ENCODE peak calls at places on chromosome 15, in eight cellular contexts. M is AG08395; E is activated CD4-positive, alpha-beta T cell treated with anti-CD3 and anti-CD28 coated beads, Interleukin-2, amount 50 U/mL, for 1 hour; W is hepatocyte; V is activated naive CD4-positive, alpha-beta T cell treated with anti-CD3 and anti-CD28 coated beads, Interleukin-2, amount 50 U/mL, for 72 hours; Y is Jurkat, Clone E6-1; H is left ventricle myocardium superior; B is activated T-helper 1 cell treated with anti-CD3 and anti-CD28 coated beads, Interleukin-12 subunit alpha, Interleukin-12 subunit beta, Interleukin-2, Interleukin-4 antibody, amounts not matched to agents 30 ng/mL and 10 ng/mL and 1 ng/mL, durations not matched to agents 14 hours and 24 hours and 36 hours. N is an unnamed sample.

GRCh38 chr15:67732994-67733393 is 92.3 kb upstream of the SKOR1 start:
- DNase-seq in B (no peak), Y (no peak), E (no peak), M (no peak), H (no peak), W (no peak), V (no peak), N (no peak)

GRCh38 chr15:98151098-98151497 is 190.6 kb downstream of the ARRDC4 start:
- DNase-seq in W (no peak), M (no peak), E (no peak), Y (no peak), H (no peak), B (no peak), V (no peak), N (no peak)

GRCh38 chr15:56815247-56815646 is 81.9 kb upstream of the ZNF280D start:
- DNase-seq in H (peak; percentile 36), W (no peak), V (no peak), M (no peak), Y (no peak), B (no peak), E (no peak), N (no peak)

GRCh38 chr15:45139770-45140169 is 10.0 kb downstream of the DUOX1 start:
- DNase-seq in V (no peak), M (no peak), Y (no peak), H (no peak), W (no peak), E (no peak), B (no peak), N (no peak)

GRCh38 chr15:60038111-60038521 is 34.0 kb downstream of the FOXB1 start:
- DNase-seq in W (peak; percentile 18), M (no peak), B (no peak), Y (no peak), V (no peak), E (no peak), H (no peak), N (no peak)

GRCh38 chr15:40058476-40059140 is 19.6 kb upstream of the SRP14 start:
- DNase-seq in B (no peak), E (no peak), W (no peak), H (no peak), V (no peak), Y (no peak), M (peak; percentile 35), N (no peak)

GRCh38 chr15:89654311-89654761 is 931 bp downstream of the KIF7 start:
- DNase-seq in Y (no peak), V (no peak), W (no peak), M (peak; percentile 82), H (no peak), B (no peak), E (no peak), N (no peak)

GRCh38 chr15:31439328-31439727 is 112.7 kb downstream of the KLF13 start:
- DNase-seq in B (no peak), V (peak; percentile 66), W (no peak), M (no peak), H (peak; percentile 32), E (no peak), Y (no peak), N (no peak)

GRCh38 chr15:69823223-69823907 is 274.4 kb downstream of the TLE3 start:
- DNase-seq in B (no peak), Y (no peak), V (no peak), M (peak; percentile 35), E (no peak), H (no peak), W (peak; percentile 16), N (no peak)

N was measured in NCI-H1105.